ENCODE peak calls at places on chromosome 3, in seven cellular contexts. W is SK-N-SH, A is A549, H is IMR-90, I is HepG2, J is H1, D is GM12878. O is an unnamed sample.

GRCh38 chr3:112092439-112093179 is 6.4 kb downstream of the C3orf52 start:
- DNase-seq in H (peak; percentile 37), W (no peak), I (no peak), A (no peak), J (no peak), D (no peak), O (no peak)

GRCh38 chr3:73605388-73605787 is 19.4 kb downstream of the PDZRN3 start:
- DNase-seq in W (no peak), I (no peak), J (no peak), A (no peak), H (peak; percentile 91), D (no peak), O (no peak)

GRCh38 chr3:112638327-112639020 is 2.5 kb downstream of the CCDC80 start:
- DNase-seq in A (no peak), D (no peak), H (no peak), W (no peak), I (no peak), J (no peak), O (no peak)

GRCh38 chr3:46312996-46313395 is 40.9 kb upstream of the CCR2 start:
- DNase-seq in J (no peak), D (no peak), A (no peak), H (no peak), W (no peak), I (no peak), O (no peak)

GRCh38 chr3:135020181-135020580 is 225.1 kb downstream of the EPHB1 start:
- DNase-seq in H (no peak), I (no peak), J (no peak), W (no peak), D (no peak), A (no peak), O (no peak)

GRCh38 chr3:119018690-119019463 is 15.8 kb downstream of the IGSF11 start:
- DNase-seq in A (no peak), W (peak; percentile 22), D (no peak), H (no peak), J (no peak), I (no peak), O (no peak)

GRCh38 chr3:46867550-46867898 is 4.3 kb upstream of the MYL3 start:
- DNase-seq in D (no peak), A (no peak), J (no peak), W (no peak), I (no peak), H (no peak), O (no peak)

GRCh38 chr3:35785540-35785939 is 146.2 kb downstream of the ARPP21 start:
- DNase-seq in J (no peak), A (no peak), H (no peak), D (no peak), W (no peak), I (no peak), O (no peak)

GRCh38 chr3:162138509-162138908 is 641.9 kb downstream of the OTOL1 start:
- DNase-seq in A (no peak), J (no peak), D (no peak), H (no peak), I (no peak), W (no peak), O (no peak)

GRCh38 chr3:18425641-18426403 is 683 bp upstream of the SATB1 start:
- DNase-seq in H (no peak), D (no peak), W (peak; percentile 84), A (no peak), I (no peak), J (no peak), O (no peak)

GRCh38 chr3:12879191-12879815 is 37.9 kb upstream of the RPL32 start:
- DNase-seq in A (no peak), W (no peak), I (no peak), J (no peak), H (no peak), D (no peak), O (no peak)

GRCh38 chr3:16364963-16365362 is 100.0 kb downstream of the OXNAD1 start:
- DNase-seq in W (no peak), I (no peak), H (no peak), J (no peak), D (no peak), A (no peak), O (no peak)

GRCh38 chr3:147392083-147392916 is 14.0 kb downstream of the ZIC4 start:
- DNase-seq in W (peak; percentile 91), A (no peak), H (no peak), I (no peak), D (no peak), J (no peak), O (no peak)

GRCh38 chr3:49465269-49466034 is 4.6 kb upstream of the DAG1 start:
- DNase-seq in A (no peak), W (peak; percentile 34), H (no peak), I (peak; percentile 91), D (no peak), J (no peak), O (no peak)

GRCh38 chr3:160707187-160707789 is 30.3 kb downstream of the ARL14 start:
- DNase-seq in D (peak; percentile 11), J (no peak), H (peak; percentile 50), I (peak; percentile 38), W (peak; percentile 53), A (peak; percentile 23), O (peak; percentile 37)
- TF ChIP-seq CTCF in D (peak; percentile 68), J (no peak), H (peak; percentile 51), I (peak; percentile 53), W (peak; percentile 59), A (peak; percentile 61), O (peak; percentile 46)

GRCh38 chr3:53547327-53547726 is 52.9 kb downstream of the CACNA1D start:
- DNase-seq in I (no peak), W (no peak), J (no peak), A (no peak), D (no peak), H (no peak), O (no peak)

GRCh38 chr3:53551324-53551723 is 56.9 kb downstream of the CACNA1D start:
- DNase-seq in A (no peak), J (no peak), H (no peak), I (no peak), D (no peak), W (no peak), O (no peak)

GRCh38 chr3:53545365-53546031 is 51.1 kb downstream of the CACNA1D start:
- DNase-seq in I (no peak), W (no peak), J (no peak), D (no peak), H (no peak), A (no peak), O (no peak)

GRCh38 chr3:53554559-53555511 is 60.4 kb downstream of the CACNA1D start:
- DNase-seq in J (no peak), H (no peak), D (peak; percentile 83), W (no peak), A (no peak), I (no peak), O (no peak)

GRCh38 chr3:53550005-53550620 is 55.7 kb downstream of the CACNA1D start:
- DNase-seq in W (no peak), D (no peak), I (no peak), J (no peak), A (no peak), H (no peak), O (no peak)
- TF ChIP-seq RAD21 in W (no peak), D (no peak), I (no peak), J (no peak), A (no peak), H (no peak), O (no peak)

GRCh38 chr3:159062734-159063410 is 261.0 kb downstream of the MFSD1 start:
- DNase-seq in A (no peak), J (no peak), D (no peak), H (no peak), I (no peak), W (no peak), O (no peak)
- TF ChIP-seq CTCF in A (no peak), J (no peak), D (no peak), H (no peak), I (no peak), W (no peak), O (no peak)

GRCh38 chr3:128794788-128795649 is 69.0 kb downstream of the RAB7A start:
- DNase-seq in I (peak; percentile 62), H (peak; percentile 61), W (peak; percentile 81), A (peak; percentile 69), D (no peak), J (peak; percentile 17), O (peak; percentile 46)
- TF ChIP-seq RAD21 in I (peak; percentile 56), H (peak; percentile 64), W (peak; percentile 78), A (peak; percentile 59), D (peak; percentile 80), J (peak; percentile 78), O (peak; percentile 82)

DNA sequence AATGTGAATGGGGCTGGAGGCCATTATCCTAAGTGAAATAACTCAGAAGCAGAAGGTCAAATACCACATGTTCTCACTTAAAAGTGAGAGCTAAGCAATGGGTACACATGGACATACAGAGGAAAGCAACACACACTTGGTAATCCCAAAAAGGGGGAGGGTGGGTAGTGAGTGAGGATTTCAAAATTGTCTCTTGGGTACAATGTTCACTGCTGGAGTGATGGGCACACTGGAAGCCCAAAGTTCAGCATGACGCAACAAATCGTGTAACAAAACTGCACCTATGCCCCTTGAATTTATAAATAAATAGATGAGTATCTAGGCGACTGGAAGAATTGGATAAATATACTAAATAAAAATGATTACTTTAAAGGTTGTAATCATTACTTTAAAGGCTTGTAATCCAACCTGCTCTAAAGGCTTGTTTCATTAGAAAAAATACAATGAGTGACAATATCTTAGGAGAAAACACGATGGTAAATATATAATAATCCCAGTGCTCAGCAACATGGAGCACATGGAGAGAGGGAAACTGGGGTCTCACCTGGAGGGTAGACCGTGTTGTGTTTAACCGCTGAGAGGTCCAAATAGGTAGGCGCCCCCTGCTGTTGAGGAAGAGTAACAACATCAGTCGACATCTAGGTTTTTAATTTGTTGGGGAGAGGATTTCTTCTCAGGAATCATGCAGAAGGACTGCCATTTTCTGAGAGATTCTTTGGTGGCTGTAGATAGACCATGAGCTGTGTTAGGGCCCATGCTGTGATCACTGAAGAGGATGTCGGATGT is 78.5 kb upstream of the ROBO1 start:
- DNase-seq in D (no peak), A (no peak), J (no peak), H (no peak), W (no peak), I (peak; percentile 34), O (no peak)
- TF ChIP-seq CTCF in D (peak; percentile 45), A (no peak), J (peak; percentile 55), H (peak; percentile 11), W (peak; percentile 65), I (peak; percentile 36), O (peak; percentile 39)